ENCODE peak calls at places on chromosomes 12 and 14, in ten cellular contexts. N, L, B, R, Y, S, Z, I, X and Q are unnamed samples.

GRCh38 chr14:73833530-73834257 is 17.9 kb upstream of the PTGR2 start:
- DNase-seq in Y (no peak), Z (no peak), S (no peak), B (no peak), R (no peak), X (no peak), L (no peak), N (no peak), I (no peak), Q (no peak)

GRCh38 chr14:93160353-93160801 is 24.3 kb downstream of the MOAP1 start:
- DNase-seq in L (no peak), R (no peak), S (no peak), I (no peak), X (no peak), N (no peak), Y (no peak), B (peak; percentile 56), Z (no peak), Q (no peak)

GRCh38 chr12:30622509-30622908 is 73.2 kb downstream of the IPO8 start:
- DNase-seq in N (no peak), R (no peak), S (no peak), X (no peak), Y (peak; percentile 1), Z (no peak), I (no peak), L (no peak), B (peak; percentile 39), Q (no peak)

GRCh38 chr14:102280376-102280962 is 24.5 kb downstream of the MOK start:
- DNase-seq in B (no peak), Y (no peak), N (no peak), X (no peak), Z (no peak), I (no peak), R (no peak), L (no peak), S (no peak), Q (no peak)

GRCh38 chr14:32417956-32418552 is 89.0 kb downstream of the AKAP6 start:
- DNase-seq in L (no peak), I (no peak), Z (no peak), N (no peak), R (no peak), S (no peak), X (no peak), Y (no peak), B (no peak), Q (no peak)

GRCh38 chr14:35340616-35341453 is 48.7 kb downstream of the PSMA6 start:
- DNase-seq in N (no peak), L (no peak), X (no peak), Z (no peak), R (no peak), B (no peak), I (no peak), Y (no peak), S (no peak), Q (no peak)

GRCh38 chr12:41211466-41211865 is 23.3 kb downstream of the PDZRN4 start:
- DNase-seq in I (no peak), B (no peak), L (no peak), R (no peak), N (no peak), X (no peak), Z (no peak), S (no peak), Y (no peak), Q (no peak)

GRCh38 chr12:28611115-28611435 is 420.8 kb downstream of the CCDC91 start:
- DNase-seq in Z (no peak), S (no peak), L (no peak), X (no peak), I (no peak), R (no peak), B (no peak), N (no peak), Y (no peak), Q (no peak)

GRCh38 chr12:68641138-68641537 is 30.4 kb downstream of the RAP1B start:
- DNase-seq in B (peak; percentile 88), X (no peak), R (no peak), Y (peak; percentile 48), S (no peak), N (no peak), I (peak; percentile 18), Z (peak; percentile 58), L (no peak), Q (peak; percentile 25)

GRCh38 chr14:87494010-87494409 is 499.0 kb downstream of the GALC start:
- DNase-seq in X (no peak), B (peak; percentile 1), Y (no peak), I (no peak), R (no peak), L (no peak), S (no peak), Z (no peak), N (no peak), Q (no peak)

GRCh38 chr12:43292699-43293098 is 259.3 kb downstream of the ADAMTS20 start:
- DNase-seq in S (no peak), R (no peak), Z (no peak), N (no peak), X (no peak), Y (no peak), L (no peak), B (no peak), I (no peak), Q (no peak)

GRCh38 chr12:28189774-28190320 is 409 bp upstream of the CCDC91 start:
- DNase-seq in Z (peak; percentile 9), N (no peak), I (no peak), B (no peak), R (no peak), L (no peak), S (no peak), Y (no peak), X (no peak), Q (no peak)

GRCh38 chr12:49791156-49791555 is 37.1 kb downstream of the NCKAP5L start:
- DNase-seq in X (no peak), B (no peak), R (no peak), L (no peak), Z (no peak), I (no peak), Y (no peak), N (no peak), S (no peak), Q (no peak)

GRCh38 chr14:103259801-103260628 is 74.0 kb upstream of the EIF5 start:
- DNase-seq in Y (no peak), N (no peak), R (no peak), X (peak; percentile 33), B (no peak), L (no peak), I (no peak), S (no peak), Z (no peak), Q (no peak)

GRCh38 chr12:26817183-26817591 is 15.8 kb downstream of the ITPR2 start:
- DNase-seq in Z (no peak), N (no peak), B (peak; percentile 46), S (no peak), Y (no peak), X (no peak), I (no peak), L (no peak), R (no peak), Q (no peak)